ENCODE peak calls at places on chromosomes 4 and X, in nine cellular contexts. J, R, Y, G, M, E, Z, U and A are unnamed samples.

GRCh38 chrX:12984629-12985303 is 9.9 kb downstream of the TMSB4X start:
- ATAC-seq in J (no peak), R (peak), Y (peak), G (peak), M (peak), E (no peak), Z (no peak), U (peak), A (no peak)

GRCh38 chrX:97756879-97757278 is 873.2 kb downstream of the RPA4 start:
- ATAC-seq in J (no peak), R (no peak), Y (no peak), G (no peak), M (no peak), E (no peak), Z (no peak), U (no peak), A (no peak)

GRCh38 chr4:3766791-3767561 is 791 bp downstream of the ADRA2C start:
- ATAC-seq in J (no peak), R (no peak), Y (no peak), G (no peak), M (no peak), E (no peak), Z (no peak), U (no peak), A (no peak)

GRCh38 chr4:180870623-180871022 is 1372.6 kb upstream of the TENM3 start:
- ATAC-seq in J (no peak), R (no peak), Y (no peak), G (no peak), M (no peak), E (no peak), Z (no peak), U (no peak), A (no peak)

GRCh38 chrX:53287493-53288138 is 6.2 kb upstream of the IQSEC2 start:
- ATAC-seq in J (peak), R (peak), Y (peak), G (peak), M (peak), E (peak), Z (peak), U (peak), A (peak)

GRCh38 chr4:127400736-127401346 is 231.9 kb upstream of the INTU start:
- ATAC-seq in J (no peak), R (peak), Y (no peak), G (peak), M (no peak), E (peak), Z (peak), U (no peak), A (no peak)

GRCh38 chrX:149487292-149487691 is 17.8 kb downstream of the IDS start:
- ATAC-seq in J (no peak), R (peak), Y (peak), G (no peak), M (peak), E (no peak), Z (peak), U (peak), A (no peak)

GRCh38 chr4:111630705-111631104 is 514.5 kb upstream of the FAM241A start:
- ATAC-seq in J (no peak), R (peak), Y (no peak), G (no peak), M (no peak), E (no peak), Z (peak), U (no peak), A (no peak)

GRCh38 chr4:15836362-15836761 is 58.2 kb downstream of the CD38 start:
- ATAC-seq in J (no peak), R (peak), Y (no peak), G (no peak), M (peak), E (no peak), Z (no peak), U (peak), A (no peak)

GRCh38 chr4:169611157-169611556 is 1.2 kb downstream of the NEK1 start:
- ATAC-seq in J (no peak), R (no peak), Y (no peak), G (no peak), M (no peak), E (no peak), Z (no peak), U (no peak), A (no peak)

GRCh38 chrX:78506248-78506647 is 152.9 kb downstream of the RTL3 start:
- ATAC-seq in J (no peak), R (no peak), Y (no peak), G (no peak), M (no peak), E (no peak), Z (no peak), U (no peak), A (no peak)

GRCh38 chr4:99669084-99669483 is 11.5 kb upstream of the C4orf54 start:
- ATAC-seq in J (peak), R (no peak), Y (no peak), G (peak), M (no peak), E (peak), Z (no peak), U (no peak), A (no peak)

GRCh38 chr4:102524691-102525090 is 23.5 kb downstream of the NFKB1 start:
- ATAC-seq in J (no peak), R (no peak), Y (no peak), G (no peak), M (no peak), E (no peak), Z (no peak), U (no peak), A (no peak)

GRCh38 chr4:533318-534100 is 34.5 kb downstream of the PIGG start:
- ATAC-seq in J (no peak), R (no peak), Y (no peak), G (no peak), M (no peak), E (no peak), Z (no peak), U (no peak), A (no peak)